ENCODE peak calls at places on chromosomes 3 and 15, in six cellular contexts. G, D, R, A, S and N are unnamed samples. For H3K4me1, the result is how much of the 10 kb centered on the place peaks cover.

GRCh38 chr3:69174871-69175737 is 52.7 kb upstream of the LMOD3 start:
- DNase-seq in G (no peak), D (no peak), R (no peak), A (no peak), S (no peak), N (no peak)

GRCh38 chr3:109330405-109330804 is 6.9 kb downstream of the DPPA4 start:
- DNase-seq in G (no peak), D (no peak), R (no peak), A (no peak), S (no peak), N (no peak)

GRCh38 chr15:38864827-38865604 is 300.4 kb upstream of the RASGRP1 start:
- DNase-seq in G (no peak), D (no peak), R (no peak), A (peak), S (no peak), N (peak)

GRCh38 chr3:67381667-67382272 is 272.6 kb downstream of the SUCLG2 start:
- DNase-seq in G (no peak), D (no peak), R (no peak), A (no peak), S (peak), N (no peak)

GRCh38 chr3:48598323-48599076 is 3.4 kb upstream of the COL7A1 start:
- DNase-seq in G (peak), D (peak), R (peak), A (peak), S (no peak), N (peak)

GRCh38 chr3:195076981-195077610 is 193.9 kb downstream of the XXYLT1 start:
- DNase-seq in G (no peak), D (no peak), R (no peak), A (no peak), S (no peak), N (no peak)

GRCh38 chr3:140597792-140598191 is 80.1 kb upstream of the TRIM42 start:
- DNase-seq in G (no peak), D (no peak), R (no peak), A (no peak), S (no peak), N (no peak)

GRCh38 chr3:12691733-12692132 is 27.8 kb upstream of the RAF1 start:
- DNase-seq in G (no peak), D (no peak), R (no peak), A (no peak), S (no peak), N (no peak)

GRCh38 chr15:25378501-25378901 is 60.3 kb downstream of the UBE3A start:
- DNase-seq in G (no peak), D (no peak), R (no peak), A (no peak), S (no peak), N (no peak)

GRCh38 chr3:175896655-175897054 is 1037.5 kb downstream of the NAALADL2 start:
- DNase-seq in G (no peak), D (no peak), R (no peak), A (no peak), S (no peak), N (no peak)

GRCh38 chr3:195777975-195778374 is 33.8 kb downstream of the MUC4 start:
- DNase-seq in G (no peak), D (no peak), R (no peak), A (no peak), S (no peak), N (no peak)

GRCh38 chr15:98941595-98942255 is 65.9 kb downstream of the PGPEP1L start:
- DNase-seq in G (no peak), D (no peak), R (no peak), A (no peak), S (no peak), N (no peak)

GRCh38 chr3:186247821-186248814 is 113.9 kb downstream of the DGKG start:
- DNase-seq in G (no peak), D (no peak), R (no peak), A (no peak), S (no peak), N (no peak)

GRCh38 chr3:128698211-128699011 is 27.6 kb upstream of the RAB7A start:
- DNase-seq in G (no peak), D (peak), R (peak), A (no peak), S (no peak), N (no peak)

GRCh38 chr3:141542989-141543388 is 56.2 kb downstream of the RASA2 start:
- DNase-seq in G (no peak), D (no peak), R (no peak), A (no peak), S (no peak), N (no peak)

GRCh38 chr15:100209204-100209603 is 132.6 kb downstream of the ADAMTS17 start:
- DNase-seq in G (no peak), D (no peak), R (no peak), A (no peak), S (no peak), N (no peak)

GRCh38 chr15:85141601-85142185 is 160.0 kb downstream of the PDE8A start:
- DNase-seq in G (no peak), D (no peak), R (no peak), A (no peak), S (no peak), N (no peak)

GRCh38 chr3:189941679-189942078 is 179.0 kb downstream of the P3H2 start:
- DNase-seq in G (peak), D (no peak), R (no peak), A (no peak), S (no peak), N (no peak)

GRCh38 chr15:101198820-101199219 is 53.0 kb downstream of the CHSY1 start:
- DNase-seq in G (no peak), D (no peak), R (no peak), A (no peak), S (no peak), N (no peak)

GRCh38 chr15:96183020-96183926 is 147.2 kb upstream of the NR2F2 start:
- DNase-seq in G (no peak), D (no peak), R (no peak), A (no peak), S (no peak), N (no peak)

GRCh38 chr15:74294010-74294409 is 57.9 kb downstream of the CCDC33 start:
- DNase-seq in G (no peak), D (no peak), R (no peak), A (no peak), S (no peak), N (no peak)

GRCh38 chr3:186452517-186452916 is 90.5 kb upstream of the DGKG start:
- DNase-seq in G (peak), D (no peak), R (no peak), A (no peak), S (no peak), N (peak)

GRCh38 chr15:69107025-69107620 is 53.3 kb upstream of the GLCE start:
- DNase-seq in G (no peak), D (no peak), R (no peak), A (no peak), S (no peak), N (no peak)

GRCh38 chr3:160180581-160181216 is 44.5 kb upstream of the C3orf80 start:
- DNase-seq in G (no peak), D (no peak), R (no peak), A (no peak), S (no peak), N (no peak)

GRCh38 chr15:74037171-74038117 is 42.9 kb downstream of the PML start:
- DNase-seq in G (no peak), D (no peak), R (no peak), A (no peak), S (no peak), N (peak)

GRCh38 chr15:37076543-37076942 is 23.8 kb downstream of the MEIS2 start:
- DNase-seq in G (no peak), D (no peak), R (no peak), A (no peak), S (no peak), N (no peak)

GRCh38 chr3:194870394-194871110 is 184.9 kb downstream of the FAM43A start:
- DNase-seq in G (peak), D (no peak), R (no peak), A (peak), S (no peak), N (no peak)

GRCh38 chr15:38225381-38225780 is 27.3 kb upstream of the SPRED1 start:
- DNase-seq in G (peak), D (no peak), R (no peak), A (no peak), S (no peak), N (no peak)

GRCh38 chr3:173221010-173221409 is 80.0 kb upstream of the SPATA16 start:
- DNase-seq in G (peak), D (no peak), R (no peak), A (no peak), S (no peak), N (no peak)

GRCh38 chr3:186609247-186609868 is 3.5 kb upstream of the AHSG start:
- DNase-seq in G (peak), D (no peak), R (no peak), A (no peak), S (no peak), N (no peak)

GRCh38 chr3:171283248-171284222 is 176.7 kb downstream of the TNIK start:
- DNase-seq in G (no peak), D (no peak), R (no peak), A (no peak), S (no peak), N (no peak)

GRCh38 chr15:60906275-60906674 is 322.8 kb downstream of the RORA start:
- DNase-seq in G (no peak), D (no peak), R (no peak), A (no peak), S (no peak), N (no peak)

GRCh38 chr3:161420746-161421145 is 49.4 kb upstream of the SPTSSB start:
- DNase-seq in G (peak), D (no peak), R (no peak), A (no peak), S (no peak), N (no peak)

GRCh38 chr15:80744826-80745225 is 34.3 kb upstream of the CEMIP start:
- DNase-seq in G (peak), D (no peak), R (no peak), A (no peak), S (no peak), N (no peak)

GRCh38 chr15:25178835-25179672 is 224.3 kb downstream of the SNRPN start:
- DNase-seq in G (no peak), D (peak), R (peak), A (no peak), S (no peak), N (peak)

GRCh38 chr15:36472672-36473071 is 106.8 kb upstream of the CDIN1 start:
- DNase-seq in G (peak), D (no peak), R (no peak), A (no peak), S (no peak), N (no peak)

GRCh38 chr3:195147649-195148121 is 123.3 kb downstream of the XXYLT1 start:
- DNase-seq in G (no peak), D (no peak), R (no peak), A (no peak), S (no peak), N (no peak)

DNA sequence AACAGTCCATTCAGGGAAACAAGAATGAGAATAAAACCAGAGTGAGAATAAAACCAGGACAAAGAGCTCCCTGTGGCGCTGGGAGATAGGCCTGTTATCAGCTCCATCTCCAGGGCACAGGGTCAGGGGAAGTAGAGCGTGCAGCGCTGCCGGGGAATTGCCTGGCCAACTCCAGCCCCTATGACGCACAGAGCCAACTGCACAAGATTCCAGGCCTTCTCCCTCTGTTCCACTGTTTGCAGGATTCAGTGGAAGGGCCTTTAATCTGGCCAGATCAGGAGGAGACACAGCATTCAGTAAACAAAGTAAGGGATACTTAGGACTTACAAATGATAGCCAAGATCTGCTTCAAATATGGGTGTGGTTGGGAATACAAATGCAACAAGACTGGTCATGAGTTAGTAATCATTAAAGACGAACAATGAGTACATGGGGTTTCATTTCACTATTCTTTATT is 49.4 kb downstream of the ITGB5 start:
- DNase-seq in G (peak), D (no peak), R (no peak), A (no peak), S (no peak), N (no peak)
- H3K4me1 ChIP-seq in G (half or more), D (under half), R (under half), A (under half), S (under half), N (half or more)

DNA sequence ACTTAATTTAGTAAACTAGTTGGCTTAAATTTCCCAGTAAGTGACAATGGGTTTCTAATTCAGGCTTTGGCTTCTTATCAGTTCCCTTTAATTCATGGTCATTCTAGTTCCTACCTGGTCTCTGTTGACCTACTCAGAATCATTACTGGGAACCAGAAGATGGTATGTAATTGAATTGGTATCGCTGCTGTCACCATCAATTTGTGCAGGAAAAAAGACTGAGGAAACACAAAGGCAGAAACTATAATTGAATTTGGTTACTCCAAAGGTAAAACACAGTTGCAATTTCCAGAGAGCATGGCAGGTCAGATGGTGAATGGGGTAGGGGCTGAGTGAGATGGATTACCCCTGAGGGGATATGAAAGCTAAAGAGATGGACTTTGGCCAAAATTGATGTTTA is 226.5 kb upstream of the GAP43 start:
- DNase-seq in G (no peak), D (no peak), R (no peak), A (no peak), S (no peak), N (no peak)
- H3K4me1 ChIP-seq in G (under half), D (under half), R (under half), A (under half), S (under half), N (under half)

GRCh38 chr15:71632571-71633195 is 177.7 kb upstream of the NR2E3 start:
- DNase-seq in G (no peak), D (no peak), R (no peak), A (no peak), S (no peak), N (no peak)

GRCh38 chr15:71639531-71639930 is 170.8 kb upstream of the NR2E3 start:
- DNase-seq in G (no peak), D (no peak), R (no peak), A (no peak), S (no peak), N (no peak)

GRCh38 chr15:71634820-71635219 is 175.5 kb upstream of the NR2E3 start:
- DNase-seq in G (no peak), D (no peak), R (no peak), A (no peak), S (no peak), N (no peak)

GRCh38 chr15:71638876-71639275 is 171.5 kb upstream of the NR2E3 start:
- DNase-seq in G (no peak), D (no peak), R (no peak), A (no peak), S (no peak), N (no peak)

GRCh38 chr15:71635735-71636134 is 174.6 kb upstream of the NR2E3 start:
- DNase-seq in G (no peak), D (no peak), R (no peak), A (no peak), S (no peak), N (no peak)
- H3K4me1 ChIP-seq in G (under half), D (under half), R (under half), A (under half), S (under half), N (under half)

GRCh38 chr3:32883817-32884216 is 66.0 kb downstream of the TRIM71 start:
- DNase-seq in G (no peak), D (no peak), R (no peak), A (no peak), S (no peak), N (no peak)

GRCh38 chr3:32882180-32882579 is 64.4 kb downstream of the TRIM71 start:
- DNase-seq in G (no peak), D (no peak), R (no peak), A (no peak), S (no peak), N (no peak)

GRCh38 chr3:32882603-32883025 is 64.8 kb downstream of the TRIM71 start:
- DNase-seq in G (no peak), D (no peak), R (no peak), A (no peak), S (peak), N (no peak)

GRCh38 chr3:32880225-32880624 is 62.4 kb downstream of the TRIM71 start:
- DNase-seq in G (no peak), D (no peak), R (no peak), A (no peak), S (no peak), N (no peak)

GRCh38 chr3:32881624-32882023 is 63.8 kb downstream of the TRIM71 start:
- DNase-seq in G (no peak), D (no peak), R (no peak), A (no peak), S (no peak), N (no peak)
- H3K4me1 ChIP-seq in G (under half), D (under half), R (under half), A (under half), S (under half), N (under half)

DNA sequence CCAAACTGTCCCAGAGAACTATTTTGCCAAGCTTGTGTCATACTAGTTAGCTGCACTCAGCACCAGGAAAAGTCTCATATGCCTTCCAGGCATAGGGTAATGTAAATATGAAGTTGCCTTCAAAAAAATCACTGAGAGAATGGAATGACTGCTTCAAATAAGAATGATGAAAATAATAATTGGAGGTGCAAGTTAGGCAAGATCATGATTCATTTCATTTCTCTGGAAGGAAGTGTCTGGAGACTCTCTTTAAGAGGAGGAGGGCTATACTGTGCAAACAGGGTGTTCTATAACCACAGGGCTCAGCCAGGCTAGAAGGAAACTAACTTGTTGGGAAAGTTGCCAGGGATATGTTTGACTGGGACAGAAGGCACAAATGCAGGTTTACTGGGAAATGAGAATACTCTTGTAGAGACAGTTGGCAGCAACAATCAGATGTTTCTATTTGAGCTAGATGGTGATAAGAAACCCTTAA is 4.3 kb downstream of the SIDT1 start:
- DNase-seq in G (peak), D (no peak), R (no peak), A (no peak), S (no peak), N (no peak)
- H3K4me1 ChIP-seq in G (under half), D (under half), R (under half), A (under half), S (under half), N (under half)

GRCh38 chr3:177935008-177935407 is 601.2 kb upstream of the KCNMB2 start:
- DNase-seq in G (no peak), D (no peak), R (no peak), A (no peak), S (no peak), N (no peak)

GRCh38 chr3:177931346-177931745 is 604.9 kb upstream of the KCNMB2 start:
- DNase-seq in G (no peak), D (no peak), R (no peak), A (no peak), S (no peak), N (no peak)

GRCh38 chr3:177934001-177934891 is 602.0 kb upstream of the KCNMB2 start:
- DNase-seq in G (no peak), D (no peak), R (peak), A (no peak), S (no peak), N (no peak)

GRCh38 chr3:177932346-177932745 is 603.9 kb upstream of the KCNMB2 start:
- DNase-seq in G (no peak), D (no peak), R (no peak), A (no peak), S (no peak), N (no peak)

GRCh38 chr3:177932750-177933660 is 603.2 kb upstream of the KCNMB2 start:
- DNase-seq in G (no peak), D (no peak), R (no peak), A (no peak), S (no peak), N (no peak)
- H3K4me1 ChIP-seq in G (under half), D (under half), R (under half), A (under half), S (under half), N (under half)

GRCh38 chr15:58742022-58742421 is 7.5 kb downstream of the ADAM10 start:
- DNase-seq in G (no peak), D (no peak), R (no peak), A (no peak), S (no peak), N (no peak)

GRCh38 chr15:58742424-58743160 is 6.9 kb downstream of the ADAM10 start:
- DNase-seq in G (no peak), D (no peak), R (no peak), A (no peak), S (no peak), N (no peak)

GRCh38 chr15:58741032-58741431 is 8.5 kb downstream of the ADAM10 start:
- DNase-seq in G (no peak), D (no peak), R (no peak), A (no peak), S (no peak), N (no peak)

GRCh38 chr15:58746174-58746573 is 3.3 kb downstream of the ADAM10 start:
- DNase-seq in G (no peak), D (no peak), R (no peak), A (no peak), S (no peak), N (no peak)

DNA sequence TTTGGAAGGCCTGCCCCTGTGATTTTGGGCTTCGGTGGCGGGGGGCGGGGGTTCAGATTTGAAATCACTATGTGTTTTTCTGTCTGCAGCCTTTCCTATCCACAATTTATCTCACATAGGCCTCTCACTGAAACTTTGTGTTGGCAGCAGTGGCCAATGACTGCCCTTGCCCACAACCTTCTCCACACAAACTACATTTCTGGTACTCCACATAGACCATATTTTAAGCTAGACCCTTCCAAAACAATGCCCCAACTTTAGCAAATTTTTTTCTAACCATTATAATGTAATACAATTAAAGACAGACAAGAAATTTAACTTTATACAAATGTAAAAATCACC is 6.4 kb downstream of the ADAM10 start:
- DNase-seq in G (no peak), D (no peak), R (no peak), A (no peak), S (no peak), N (no peak)
- H3K4me1 ChIP-seq in G (under half), D (under half), R (under half), A (under half), S (half or more), N (half or more)